ENCODE peak calls at places on chromosomes 4 and X, in eight cellular contexts. One of them, this sample, is unnamed.

GRCh38 chr4:88283661-88284377 is 542 bp downstream of the PPM1K start:
- DNase-seq in RKO: peak
- DNase-seq in HepG2: peak
- DNase-seq in Right ventricle myocardium superior: peak
- DNase-seq in SHP77: peak
- DNase-seq in HFFc6: peak
- DNase-seq in NCI-H1092: peak
- DNase-seq in kidney glomerular epithelial cell: peak
- DNase-seq in this sample: peak

GRCh38 chr4:118773082-118773792 is 62.7 kb downstream of the SEC24D start:
- DNase-seq in NCI-H1092: no peak
- DNase-seq in kidney glomerular epithelial cell: no peak
- DNase-seq in HepG2: no peak
- DNase-seq in RKO: no peak
- DNase-seq in HFFc6: peak
- DNase-seq in SHP77: no peak
- DNase-seq in Right ventricle myocardium superior: no peak
- DNase-seq in this sample: no peak

GRCh38 chr4:85005865-85006377 is 39.4 kb upstream of the WDFY3 start:
- DNase-seq in NCI-H1092: no peak
- DNase-seq in HepG2: no peak
- DNase-seq in kidney glomerular epithelial cell: peak
- DNase-seq in HFFc6: peak
- DNase-seq in Right ventricle myocardium superior: no peak
- DNase-seq in RKO: peak
- DNase-seq in SHP77: no peak
- DNase-seq in this sample: no peak

GRCh38 chrX:129777218-129777768 is 2.5 kb upstream of the SASH3 start:
- DNase-seq in RKO: no peak
- DNase-seq in HepG2: peak
- DNase-seq in SHP77: no peak
- DNase-seq in HFFc6: no peak
- DNase-seq in kidney glomerular epithelial cell: no peak
- DNase-seq in Right ventricle myocardium superior: peak
- DNase-seq in NCI-H1092: no peak
- DNase-seq in this sample: peak

GRCh38 chr4:189143255-189143654 is 797.4 kb upstream of the FRG1 start:
- DNase-seq in RKO: no peak
- DNase-seq in HepG2: no peak
- DNase-seq in HFFc6: peak
- DNase-seq in Right ventricle myocardium superior: no peak
- DNase-seq in SHP77: no peak
- DNase-seq in NCI-H1092: no peak
- DNase-seq in kidney glomerular epithelial cell: peak
- DNase-seq in this sample: no peak

GRCh38 chrX:21131786-21132185 is 242.4 kb upstream of the CNKSR2 start:
- DNase-seq in HepG2: no peak
- DNase-seq in SHP77: no peak
- DNase-seq in NCI-H1092: no peak
- DNase-seq in RKO: no peak
- DNase-seq in HFFc6: no peak
- DNase-seq in kidney glomerular epithelial cell: no peak
- DNase-seq in Right ventricle myocardium superior: no peak
- DNase-seq in this sample: no peak

GRCh38 chr4:7340553-7341433 is 93.9 kb downstream of the PSAPL1 start:
- DNase-seq in HepG2: no peak
- DNase-seq in RKO: no peak
- DNase-seq in Right ventricle myocardium superior: no peak
- DNase-seq in NCI-H1092: no peak
- DNase-seq in kidney glomerular epithelial cell: no peak
- DNase-seq in SHP77: no peak
- DNase-seq in HFFc6: no peak
- DNase-seq in this sample: no peak

GRCh38 chrX:136745215-136746173 is 35.2 kb downstream of the ARHGEF6 start:
- DNase-seq in RKO: no peak
- DNase-seq in HepG2: no peak
- DNase-seq in Right ventricle myocardium superior: no peak
- DNase-seq in SHP77: no peak
- DNase-seq in kidney glomerular epithelial cell: no peak
- DNase-seq in HFFc6: no peak
- DNase-seq in NCI-H1092: no peak
- DNase-seq in this sample: no peak

GRCh38 chr4:86594559-86595425 is 677 bp downstream of the PTPN13 start:
- DNase-seq in HepG2: no peak
- DNase-seq in HFFc6: peak
- DNase-seq in kidney glomerular epithelial cell: peak
- DNase-seq in SHP77: no peak
- DNase-seq in Right ventricle myocardium superior: peak
- DNase-seq in NCI-H1092: no peak
- DNase-seq in RKO: no peak
- DNase-seq in this sample: peak

GRCh38 chr4:2042207-2042946 is 16.8 kb upstream of the NAT8L start:
- DNase-seq in kidney glomerular epithelial cell: no peak
- DNase-seq in HFFc6: no peak
- DNase-seq in HepG2: no peak
- DNase-seq in Right ventricle myocardium superior: peak
- DNase-seq in SHP77: no peak
- DNase-seq in NCI-H1092: no peak
- DNase-seq in RKO: no peak
- DNase-seq in this sample: peak

GRCh38 chrX:153416781-153417180 is 5.5 kb downstream of the ZFP92 start:
- DNase-seq in HepG2: no peak
- DNase-seq in RKO: no peak
- DNase-seq in SHP77: no peak
- DNase-seq in Right ventricle myocardium superior: no peak
- DNase-seq in NCI-H1092: no peak
- DNase-seq in HFFc6: no peak
- DNase-seq in kidney glomerular epithelial cell: no peak
- DNase-seq in this sample: no peak

GRCh38 chr4:175325230-175325629 is 407.1 kb downstream of the ADAM29 start:
- DNase-seq in RKO: no peak
- DNase-seq in HepG2: no peak
- DNase-seq in SHP77: no peak
- DNase-seq in HFFc6: no peak
- DNase-seq in kidney glomerular epithelial cell: no peak
- DNase-seq in Right ventricle myocardium superior: no peak
- DNase-seq in NCI-H1092: no peak
- DNase-seq in this sample: no peak

GRCh38 chrX:38993500-38993899 is 192.2 kb downstream of the MID1IP1 start:
- DNase-seq in HFFc6: no peak
- DNase-seq in HepG2: no peak
- DNase-seq in kidney glomerular epithelial cell: no peak
- DNase-seq in Right ventricle myocardium superior: no peak
- DNase-seq in RKO: no peak
- DNase-seq in NCI-H1092: no peak
- DNase-seq in SHP77: no peak
- DNase-seq in this sample: no peak

GRCh38 chr4:162506253-162506652 is 342.5 kb upstream of the FSTL5 start:
- DNase-seq in HepG2: no peak
- DNase-seq in NCI-H1092: no peak
- DNase-seq in RKO: no peak
- DNase-seq in Right ventricle myocardium superior: no peak
- DNase-seq in HFFc6: no peak
- DNase-seq in kidney glomerular epithelial cell: no peak
- DNase-seq in SHP77: no peak
- DNase-seq in this sample: no peak

GRCh38 chrX:69107231-69107739 is 58.0 kb downstream of the PJA1 start:
- DNase-seq in HFFc6: no peak
- DNase-seq in HepG2: no peak
- DNase-seq in SHP77: no peak
- DNase-seq in Right ventricle myocardium superior: peak
- DNase-seq in kidney glomerular epithelial cell: no peak
- DNase-seq in NCI-H1092: no peak
- DNase-seq in RKO: no peak
- DNase-seq in this sample: no peak

GRCh38 chr4:131348258-131348657 is 1800.8 kb upstream of the PCDH10 start:
- DNase-seq in RKO: no peak
- DNase-seq in Right ventricle myocardium superior: no peak
- DNase-seq in NCI-H1092: no peak
- DNase-seq in kidney glomerular epithelial cell: no peak
- DNase-seq in SHP77: no peak
- DNase-seq in HepG2: no peak
- DNase-seq in HFFc6: no peak
- DNase-seq in this sample: no peak

GRCh38 chrX:115531818-115532403 is 29.1 kb upstream of the PLS3 start:
- DNase-seq in HFFc6: no peak
- DNase-seq in Right ventricle myocardium superior: no peak
- DNase-seq in HepG2: no peak
- DNase-seq in NCI-H1092: no peak
- DNase-seq in RKO: no peak
- DNase-seq in SHP77: no peak
- DNase-seq in kidney glomerular epithelial cell: no peak
- DNase-seq in this sample: no peak

GRCh38 chr4:128440923-128441322 is 153.3 kb upstream of the PGRMC2 start:
- DNase-seq in kidney glomerular epithelial cell: no peak
- DNase-seq in HepG2: no peak
- DNase-seq in SHP77: no peak
- DNase-seq in HFFc6: no peak
- DNase-seq in RKO: no peak
- DNase-seq in Right ventricle myocardium superior: no peak
- DNase-seq in NCI-H1092: no peak
- DNase-seq in this sample: no peak

GRCh38 chrX:134236690-134237362 is at the start of gene CCDC160:
- DNase-seq in HepG2: peak
- DNase-seq in kidney glomerular epithelial cell: no peak
- DNase-seq in NCI-H1092: peak
- DNase-seq in HFFc6: no peak
- DNase-seq in Right ventricle myocardium superior: peak
- DNase-seq in SHP77: no peak
- DNase-seq in RKO: no peak
- DNase-seq in this sample: no peak

GRCh38 chr4:1218892-1219552 is 29.9 kb downstream of the CTBP1 start:
- DNase-seq in HFFc6: no peak
- DNase-seq in NCI-H1092: no peak
- DNase-seq in SHP77: no peak
- DNase-seq in kidney glomerular epithelial cell: no peak
- DNase-seq in HepG2: no peak
- DNase-seq in RKO: no peak
- DNase-seq in Right ventricle myocardium superior: no peak
- DNase-seq in this sample: peak

This sample was measured in RPMI8226.